ENCODE peak calls at places on chromosomes 11 and 22, in four cellular contexts. U, N, R and A are unnamed samples.
A peak's percentile ranks its signal among the peaks of the same experiment; 100 is the strongest.

GRCh38 chr11:109309153-109309552 is 112.8 kb upstream of the C11orf87 start:
- DNase-seq in U (no peak), N (no peak), R (no peak), A (no peak)

GRCh38 chr11:61141601-61142028 is 19.6 kb downstream of the VPS37C start:
- DNase-seq in U (no peak), N (no peak), R (no peak), A (no peak)

GRCh38 chr22:28051787-28052356 is 132.8 kb upstream of the PITPNB start:
- DNase-seq in U (peak; percentile 77), N (peak; percentile 72), R (peak; percentile 61), A (peak; percentile 75)

GRCh38 chr11:17171342-17171741 is 36.4 kb downstream of the PIK3C2A start:
- DNase-seq in U (no peak), N (peak; percentile 47), R (peak; percentile 60), A (no peak)

GRCh38 chr11:63699906-63700305 is 18.6 kb downstream of the RTN3 start:
- DNase-seq in U (no peak), N (peak; percentile 22), R (no peak), A (no peak)

GRCh38 chr11:6319879-6320410 is 356 bp downstream of the CAVIN3 start:
- DNase-seq in U (peak; percentile 71), N (peak; percentile 96), R (peak; percentile 91), A (peak; percentile 89)

GRCh38 chr11:117187799-117188481 is 9.4 kb downstream of the SIDT2 start:
- DNase-seq in U (no peak), N (no peak), R (no peak), A (no peak)

GRCh38 chr11:23310276-23310675 is 450.0 kb upstream of the CCDC179 start:
- DNase-seq in U (no peak), N (no peak), R (peak; percentile 63), A (no peak)

GRCh38 chr11:71182791-71183556 is 69.4 kb downstream of the SHANK2 start:
- DNase-seq in U (no peak), N (no peak), R (no peak), A (peak; percentile 15)

GRCh38 chr11:19557720-19558140 is 154.9 kb upstream of the NAV2 start:
- DNase-seq in U (peak; percentile 77), N (peak; percentile 93), R (peak; percentile 70), A (peak; percentile 91)

GRCh38 chr11:36008576-36008975 is 64.7 kb downstream of the LDLRAD3 start:
- DNase-seq in U (no peak), N (no peak), R (peak; percentile 48), A (no peak)

GRCh38 chr11:121929581-121929980 is 186.4 kb downstream of the BLID start:
- DNase-seq in U (peak; percentile 38), N (peak; percentile 52), R (peak; percentile 38), A (no peak)

GRCh38 chr11:131745405-131745804 is 375.0 kb downstream of the NTM start:
- DNase-seq in U (no peak), N (no peak), R (peak; percentile 84), A (no peak)

GRCh38 chr11:1864831-1865665 is 12.2 kb downstream of the LSP1 start:
- DNase-seq in U (no peak), N (no peak), R (no peak), A (no peak)

GRCh38 chr11:61586792-61587430 is 6.0 kb upstream of the SYT7 start:
- DNase-seq in U (no peak), N (peak; percentile 57), R (no peak), A (no peak)

GRCh38 chr11:113470233-113470632 is 5.0 kb downstream of the DRD2 start:
- DNase-seq in U (no peak), N (no peak), R (no peak), A (no peak)

GRCh38 chr22:40043086-40043485 is 48.3 kb downstream of the FAM83F start:
- DNase-seq in U (no peak), N (no peak), R (no peak), A (no peak)

GRCh38 chr11:95517453-95517852 is 272.1 kb downstream of the FAM76B start:
- DNase-seq in U (no peak), N (no peak), R (no peak), A (no peak)

GRCh38 chr11:61110255-61111059 is 8.2 kb downstream of the CD5 start:
- DNase-seq in U (no peak), N (no peak), R (no peak), A (no peak)

GRCh38 chr22:37163618-37164534 is 14.2 kb upstream of the IL2RB start:
- DNase-seq in U (no peak), N (no peak), R (no peak), A (no peak)

GRCh38 chr22:17307566-17307965 is 61.7 kb upstream of the CECR2 start:
- DNase-seq in U (no peak), N (peak; percentile 51), R (no peak), A (no peak)

GRCh38 chr22:42688241-42688913 is 32.3 kb downstream of the A4GALT start:
- DNase-seq in U (peak; percentile 38), N (peak; percentile 89), R (peak; percentile 93), A (peak; percentile 77)

GRCh38 chr11:9118277-9118676 is 26.9 kb upstream of the SCUBE2 start:
- DNase-seq in U (no peak), N (no peak), R (no peak), A (no peak)

GRCh38 chr11:22830082-22830414 is 447 bp upstream of the SVIP start:
- DNase-seq in U (no peak), N (no peak), R (no peak), A (no peak)

GRCh38 chr22:23789638-23790037 is 2.9 kb downstream of the SMARCB1 start:
- DNase-seq in U (no peak), N (peak; percentile 43), R (no peak), A (no peak)

GRCh38 chr22:37206841-37207821 is 5.1 kb downstream of the SSTR3 start:
- DNase-seq in U (no peak), N (no peak), R (no peak), A (no peak)

GRCh38 chr11:57432714-57433163 is 5.8 kb upstream of the SLC43A3 start:
- DNase-seq in U (no peak), N (no peak), R (peak; percentile 93), A (no peak)

GRCh38 chr11:1656670-1657069 is 27.1 kb downstream of the KRTAP5-5 start:
- DNase-seq in U (no peak), N (no peak), R (no peak), A (no peak)

GRCh38 chr11:69416123-69416475 is 65.4 kb upstream of the LINC01488 start:
- DNase-seq in U (no peak), N (no peak), R (no peak), A (no peak)

GRCh38 chr11:133718238-133718637 is 127.1 kb downstream of the SPATA19 start:
- DNase-seq in U (no peak), N (no peak), R (no peak), A (no peak)
- H2BK120ac ChIP-seq in U (no peak overlapping the region), N (no peak overlapping the region), R (no peak overlapping the region), A (no peak overlapping the region)

GRCh38 chr11:78349614-78350013 is 68.0 kb downstream of the GAB2 start:
- DNase-seq in U (no peak), N (no peak), R (peak; percentile 31), A (no peak)

GRCh38 chr11:78351193-78351592 is 66.4 kb downstream of the GAB2 start:
- DNase-seq in U (no peak), N (no peak), R (no peak), A (no peak)

GRCh38 chr11:78350646-78351165 is 66.9 kb downstream of the GAB2 start:
- DNase-seq in U (no peak), N (no peak), R (peak; percentile 47), A (no peak)

GRCh38 chr11:78350101-78350645 is 67.4 kb downstream of the GAB2 start:
- DNase-seq in U (no peak), N (peak; percentile 64), R (peak; percentile 55), A (no peak)

GRCh38 chr11:78351979-78352731 is 65.5 kb downstream of the GAB2 start:
- DNase-seq in U (no peak), N (peak; percentile 96), R (no peak), A (no peak)
- H2BK120ac ChIP-seq in U (no peak overlapping the region), N (peak overlapping the region; percentile 94), R (no peak overlapping the region), A (no peak overlapping the region)

GRCh38 chr11:86068138-86068861 is 584 bp downstream of the PICALM start:
- DNase-seq in U (peak; percentile 23), N (peak; percentile 58), R (no peak), A (peak; percentile 37)

GRCh38 chr11:86067230-86068137 is 1.4 kb downstream of the PICALM start:
- DNase-seq in U (no peak), N (no peak), R (no peak), A (no peak)

GRCh38 chr11:86069408-86070086 is 663 bp upstream of the PICALM start:
- DNase-seq in U (no peak), N (peak; percentile 98), R (peak; percentile 97), A (peak; percentile 56)

GRCh38 chr11:86070435-86071056 is 1.7 kb upstream of the PICALM start:
- DNase-seq in U (no peak), N (no peak), R (no peak), A (no peak)

DNA sequence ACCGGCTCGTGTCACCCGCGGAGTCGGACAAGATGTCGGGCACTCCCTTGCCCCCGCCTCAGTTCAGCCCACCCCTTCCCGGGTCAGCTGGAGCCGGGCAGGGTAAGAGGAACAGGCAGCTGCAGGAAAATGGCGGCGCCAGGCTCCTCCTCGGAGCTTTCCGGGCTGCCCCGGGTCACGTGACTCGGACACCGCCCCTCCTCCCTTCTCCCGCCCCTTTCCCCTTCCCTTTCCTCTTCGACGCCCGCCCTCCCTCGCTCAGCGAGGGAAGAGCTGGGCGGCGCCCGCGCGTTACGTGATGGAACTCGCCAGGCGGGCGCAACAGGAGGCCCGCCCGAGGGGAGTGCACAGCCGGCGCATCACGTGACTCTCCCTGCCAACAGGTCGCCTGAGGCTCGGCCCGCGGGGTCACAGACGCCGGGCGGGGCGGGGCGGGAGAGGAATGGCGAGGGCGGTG is at the start of gene PICALM:
- DNase-seq in U (peak; percentile 97), N (peak; percentile 99), R (peak; percentile 99), A (peak; percentile 98)
- H2BK120ac ChIP-seq in U (peak within 1 kb of the TSS; percentile 69), N (peak within 1 kb of the TSS; percentile 96), R (peak within 1 kb of the TSS; percentile 97), A (peak within 1 kb of the TSS; percentile 94)

GRCh38 chr11:232783-233565 is 3.2 kb downstream of the SIRT3 start:
- DNase-seq in U (no peak), N (no peak), R (no peak), A (no peak)

GRCh38 chr11:240315-240714 is 3.5 kb downstream of the PSMD13 start:
- DNase-seq in U (no peak), N (no peak), R (no peak), A (no peak)

GRCh38 chr11:235180-235997 is 753 bp downstream of the SIRT3 start:
- DNase-seq in U (no peak), N (no peak), R (peak; percentile 32), A (no peak)

GRCh38 chr11:235998-236773 is at the start of gene SIRT3:
- DNase-seq in U (peak; percentile 82), N (peak; percentile 93), R (peak; percentile 65), A (peak; percentile 87)

GRCh38 chr11:236774-237767 is at the start of gene PSMD13:
- DNase-seq in U (peak; percentile 81), N (peak; percentile 89), R (peak; percentile 81), A (peak; percentile 80)
- H2BK120ac ChIP-seq in U (no peak within 1 kb of the TSS), N (no peak within 1 kb of the TSS), R (peak within 1 kb of the TSS; percentile 49), A (no peak within 1 kb of the TSS)

DNA sequence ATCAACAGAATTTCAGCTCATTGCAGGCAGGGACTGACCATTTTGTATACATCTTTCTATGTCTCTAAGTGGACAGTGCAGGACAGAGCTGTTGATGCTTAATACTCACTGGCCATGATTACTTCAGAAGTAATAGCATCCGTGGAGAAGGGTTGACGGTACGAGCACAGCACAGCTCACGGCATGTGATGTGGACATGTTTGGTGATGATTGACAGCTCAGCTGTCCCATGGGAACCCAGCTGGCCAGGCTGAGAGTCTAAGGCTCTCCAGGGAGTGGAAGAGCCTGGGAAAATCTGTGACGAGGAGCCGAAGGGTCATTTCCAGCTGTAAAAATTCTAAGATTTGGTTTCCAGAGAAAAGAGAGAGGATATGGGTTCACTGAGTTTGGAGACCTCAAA is 198.2 kb downstream of the SNX19 start:
- DNase-seq in U (no peak), N (no peak), R (no peak), A (no peak)
- H2BK120ac ChIP-seq in U (no peak overlapping the region), N (no peak overlapping the region), R (peak overlapping the region; percentile 83), A (no peak overlapping the region)